ENCODE peak calls at places on chromosomes 11 and 22, in five cellular contexts. H is uterus; Y is CD8-positive, alpha-beta memory T cell; W is IMR-90; M is foreskin fibroblast. X is an unnamed sample.

GRCh38 chr22:47600281-47600680 is 837.8 kb downstream of the TBC1D22A start:
- DNase-seq in Y (no peak), M (no peak), H (no peak), W (no peak), X (no peak)

GRCh38 chr11:14270690-14271542 is 88.1 kb downstream of the RRAS2 start:
- DNase-seq in M (no peak), W (no peak), Y (no peak), H (no peak), X (peak; percentile 33)

GRCh38 chr11:104690243-104690642 is 208.0 kb downstream of the CASP12 start:
- DNase-seq in M (peak; percentile 69), H (no peak), W (no peak), Y (no peak), X (no peak)

GRCh38 chr11:107996025-107996776 is 12.5 kb upstream of the CUL5 start:
- DNase-seq in H (no peak), M (no peak), W (no peak), Y (no peak), X (no peak)

GRCh38 chr11:118933486-118933885 is 7.8 kb upstream of the BCL9L start:
- DNase-seq in M (peak; percentile 31), Y (no peak), H (peak; percentile 65), W (peak; percentile 16), X (no peak)

GRCh38 chr11:12167098-12167999 is 57.0 kb downstream of the MICAL2 start:
- DNase-seq in H (no peak), W (peak; percentile 97), M (peak; percentile 82), Y (no peak), X (no peak)

GRCh38 chr11:44746894-44747293 is 20.1 kb downstream of the TSPAN18 start:
- DNase-seq in W (no peak), H (peak; percentile 9), Y (no peak), M (no peak), X (no peak)

GRCh38 chr11:71112454-71112853 is 139.9 kb downstream of the SHANK2 start:
- DNase-seq in Y (no peak), W (no peak), H (no peak), M (no peak), X (no peak)

GRCh38 chr11:9187616-9188015 is 77.5 kb downstream of the DENND5A start:
- DNase-seq in Y (no peak), H (no peak), M (no peak), W (no peak), X (no peak)

GRCh38 chr22:39958916-39959639 is 1.1 kb upstream of the TMA7B start:
- DNase-seq in Y (no peak), W (no peak), H (no peak), M (no peak), X (no peak)

X was measured in GM12878.